ENCODE peak calls at places on chromosomes 12 and 14, in nine cellular contexts. One of them, this sample, is unnamed.

GRCh38 chr12:53160000-53160399 is 20.5 kb upstream of the ZNF740 start:
- DNase-seq in GM12878: no peak
- DNase-seq in breast epithelium: no peak
- DNase-seq in upper lobe of left lung: no peak
- DNase-seq in sigmoid colon: no peak
- DNase-seq in SK-N-MC: no peak
- DNase-seq in GM23338: peak; percentile 44
- DNase-seq in stomach: no peak
- DNase-seq in endothelial cell of umbilical vein: no peak
- DNase-seq in this sample: no peak

GRCh38 chr12:68780731-68781130 is 27.2 kb upstream of the MDM2 start:
- DNase-seq in GM23338: no peak
- DNase-seq in endothelial cell of umbilical vein: no peak
- DNase-seq in stomach: no peak
- DNase-seq in sigmoid colon: no peak
- DNase-seq in SK-N-MC: no peak
- DNase-seq in upper lobe of left lung: no peak
- DNase-seq in GM12878: no peak
- DNase-seq in breast epithelium: no peak
- DNase-seq in this sample: no peak

GRCh38 chr12:123388218-123388947 is 4.5 kb downstream of the KMT5A start:
- DNase-seq in stomach: peak; percentile 80
- DNase-seq in breast epithelium: peak; percentile 71
- DNase-seq in sigmoid colon: peak; percentile 88
- DNase-seq in endothelial cell of umbilical vein: peak; percentile 61
- DNase-seq in GM23338: peak; percentile 70
- DNase-seq in GM12878: peak; percentile 21
- DNase-seq in upper lobe of left lung: peak; percentile 83
- DNase-seq in SK-N-MC: no peak
- DNase-seq in this sample: no peak

GRCh38 chr14:90608925-90609324 is 207.3 kb downstream of the TTC7B start:
- DNase-seq in GM12878: no peak
- DNase-seq in SK-N-MC: no peak
- DNase-seq in stomach: no peak
- DNase-seq in upper lobe of left lung: no peak
- DNase-seq in GM23338: no peak
- DNase-seq in endothelial cell of umbilical vein: no peak
- DNase-seq in breast epithelium: no peak
- DNase-seq in sigmoid colon: peak; percentile 58
- DNase-seq in this sample: no peak

GRCh38 chr14:104694475-104694950 is 5.1 kb downstream of the INF2 start:
- DNase-seq in sigmoid colon: no peak
- DNase-seq in breast epithelium: no peak
- DNase-seq in SK-N-MC: no peak
- DNase-seq in GM23338: no peak
- DNase-seq in stomach: no peak
- DNase-seq in GM12878: no peak
- DNase-seq in upper lobe of left lung: no peak
- DNase-seq in endothelial cell of umbilical vein: no peak
- DNase-seq in this sample: no peak

GRCh38 chr14:83425138-83425537 is 1891.5 kb upstream of the SEL1L start:
- DNase-seq in upper lobe of left lung: no peak
- DNase-seq in stomach: no peak
- DNase-seq in GM23338: no peak
- DNase-seq in sigmoid colon: no peak
- DNase-seq in SK-N-MC: no peak
- DNase-seq in breast epithelium: no peak
- DNase-seq in GM12878: no peak
- DNase-seq in endothelial cell of umbilical vein: no peak
- DNase-seq in this sample: no peak

GRCh38 chr12:40971911-40972310 is 216.2 kb upstream of the PDZRN4 start:
- DNase-seq in upper lobe of left lung: no peak
- DNase-seq in sigmoid colon: no peak
- DNase-seq in endothelial cell of umbilical vein: no peak
- DNase-seq in GM12878: no peak
- DNase-seq in GM23338: no peak
- DNase-seq in SK-N-MC: no peak
- DNase-seq in breast epithelium: no peak
- DNase-seq in stomach: no peak
- DNase-seq in this sample: no peak

GRCh38 chr14:66046035-66046434 is 440.1 kb upstream of the CCDC196 start:
- DNase-seq in SK-N-MC: no peak
- DNase-seq in GM23338: no peak
- DNase-seq in GM12878: no peak
- DNase-seq in upper lobe of left lung: no peak
- DNase-seq in sigmoid colon: no peak
- DNase-seq in endothelial cell of umbilical vein: no peak
- DNase-seq in breast epithelium: no peak
- DNase-seq in stomach: no peak
- DNase-seq in this sample: no peak

GRCh38 chr14:58816416-58817115 is 178.8 kb downstream of the DACT1 start:
- DNase-seq in breast epithelium: no peak
- DNase-seq in upper lobe of left lung: no peak
- DNase-seq in GM23338: no peak
- DNase-seq in GM12878: no peak
- DNase-seq in sigmoid colon: no peak
- DNase-seq in SK-N-MC: no peak
- DNase-seq in stomach: no peak
- DNase-seq in endothelial cell of umbilical vein: no peak
- DNase-seq in this sample: no peak

GRCh38 chr12:124049451-124050094 is 76.6 kb downstream of the ZNF664 start:
- DNase-seq in GM23338: no peak
- DNase-seq in sigmoid colon: no peak
- DNase-seq in GM12878: no peak
- DNase-seq in upper lobe of left lung: no peak
- DNase-seq in SK-N-MC: no peak
- DNase-seq in breast epithelium: no peak
- DNase-seq in endothelial cell of umbilical vein: peak; percentile 39
- DNase-seq in stomach: no peak
- DNase-seq in this sample: no peak

GRCh38 chr12:52080403-52081201 is 1.1 kb downstream of the SMIM41 start:
- DNase-seq in endothelial cell of umbilical vein: no peak
- DNase-seq in sigmoid colon: peak; percentile 78
- DNase-seq in GM23338: no peak
- DNase-seq in upper lobe of left lung: no peak
- DNase-seq in SK-N-MC: no peak
- DNase-seq in stomach: no peak
- DNase-seq in breast epithelium: no peak
- DNase-seq in GM12878: no peak
- DNase-seq in this sample: no peak

GRCh38 chr12:98758331-98758730 is 113.2 kb downstream of the APAF1 start:
- DNase-seq in SK-N-MC: no peak
- DNase-seq in stomach: no peak
- DNase-seq in GM23338: no peak
- DNase-seq in breast epithelium: no peak
- DNase-seq in sigmoid colon: no peak
- DNase-seq in GM12878: no peak
- DNase-seq in endothelial cell of umbilical vein: no peak
- DNase-seq in upper lobe of left lung: no peak
- DNase-seq in this sample: no peak

GRCh38 chr14:77926942-77927341 is 127.0 kb downstream of the ADCK1 start:
- DNase-seq in upper lobe of left lung: no peak
- DNase-seq in GM12878: no peak
- DNase-seq in sigmoid colon: no peak
- DNase-seq in stomach: no peak
- DNase-seq in SK-N-MC: no peak
- DNase-seq in GM23338: no peak
- DNase-seq in endothelial cell of umbilical vein: no peak
- DNase-seq in breast epithelium: no peak
- DNase-seq in this sample: no peak

GRCh38 chr12:1250641-1251040 is 259.6 kb downstream of the ERC1 start:
- DNase-seq in breast epithelium: no peak
- DNase-seq in sigmoid colon: no peak
- DNase-seq in GM12878: no peak
- DNase-seq in endothelial cell of umbilical vein: no peak
- DNase-seq in stomach: no peak
- DNase-seq in SK-N-MC: no peak
- DNase-seq in GM23338: peak; percentile 26
- DNase-seq in upper lobe of left lung: no peak
- DNase-seq in this sample: no peak

GRCh38 chr12:8099235-8099634 is 17.2 kb downstream of the NECAP1 start:
- DNase-seq in sigmoid colon: no peak
- DNase-seq in GM12878: no peak
- DNase-seq in SK-N-MC: no peak
- DNase-seq in stomach: no peak
- DNase-seq in upper lobe of left lung: no peak
- DNase-seq in GM23338: no peak
- DNase-seq in endothelial cell of umbilical vein: no peak
- DNase-seq in breast epithelium: no peak
- DNase-seq in this sample: no peak

GRCh38 chr14:89455412-89455811 is 38.4 kb upstream of the FOXN3 start:
- DNase-seq in GM23338: no peak
- DNase-seq in sigmoid colon: peak; percentile 54
- DNase-seq in breast epithelium: no peak
- DNase-seq in endothelial cell of umbilical vein: no peak
- DNase-seq in SK-N-MC: no peak
- DNase-seq in stomach: peak; percentile 79
- DNase-seq in upper lobe of left lung: no peak
- DNase-seq in GM12878: no peak
- DNase-seq in this sample: no peak

GRCh38 chr12:109777544-109777943 is 55.7 kb downstream of the TRPV4 start:
- DNase-seq in endothelial cell of umbilical vein: peak; percentile 14
- DNase-seq in stomach: no peak
- DNase-seq in upper lobe of left lung: no peak
- DNase-seq in sigmoid colon: no peak
- DNase-seq in GM12878: peak; percentile 42
- DNase-seq in SK-N-MC: peak; percentile 18
- DNase-seq in GM23338: peak; percentile 52
- DNase-seq in breast epithelium: no peak
- DNase-seq in this sample: no peak
- H3K4me3 ChIP-seq in endothelial cell of umbilical vein: no peak overlapping the region
- H3K4me3 ChIP-seq in stomach: no peak overlapping the region
- H3K4me3 ChIP-seq in upper lobe of left lung: no peak overlapping the region
- H3K4me3 ChIP-seq in sigmoid colon: no peak overlapping the region
- H3K4me3 ChIP-seq in GM12878: no peak overlapping the region
- H3K4me3 ChIP-seq in SK-N-MC: no peak overlapping the region
- H3K4me3 ChIP-seq in GM23338: no peak overlapping the region
- H3K4me3 ChIP-seq in breast epithelium: no peak overlapping the region
- H3K4me3 ChIP-seq in this sample: no peak overlapping the region

DNA sequence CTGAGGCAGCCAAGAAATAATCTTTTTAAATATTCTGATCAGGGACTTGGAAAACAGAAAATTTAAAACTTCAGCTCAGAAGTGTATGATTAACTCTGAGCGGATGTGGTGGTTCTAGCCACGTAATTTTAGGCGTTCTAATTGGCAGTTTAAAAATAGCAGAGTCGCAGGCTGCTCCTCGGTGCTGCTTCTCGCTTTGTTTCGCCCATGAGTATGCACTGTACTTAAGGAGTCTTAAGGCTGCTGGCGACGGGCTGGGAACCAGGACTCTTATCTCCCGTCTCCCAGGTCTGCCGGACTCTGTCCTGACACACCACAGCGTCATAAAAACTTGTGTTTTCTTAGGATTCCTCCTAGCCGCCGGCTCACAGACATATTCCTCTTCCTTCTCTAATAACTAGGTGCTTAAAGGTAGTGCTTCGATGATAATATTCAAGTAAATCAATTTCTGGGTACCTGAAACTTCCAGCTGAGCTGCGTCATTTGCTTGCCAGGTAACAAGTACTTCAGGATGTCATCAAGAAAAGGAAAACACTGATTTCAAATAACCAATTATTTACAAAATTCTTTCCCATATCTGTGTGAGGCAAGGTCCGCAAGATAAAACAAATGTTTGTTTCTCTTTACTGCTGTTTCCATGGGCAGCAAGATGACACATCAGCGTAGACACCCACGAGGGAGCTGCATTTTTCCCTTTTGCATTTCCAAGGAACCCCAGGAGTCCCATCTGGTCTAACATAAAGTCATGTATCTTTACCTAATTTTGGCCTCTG is 113.2 kb upstream of the PELI2 start:
- DNase-seq in GM23338: peak; percentile 65
- DNase-seq in GM12878: peak; percentile 15
- DNase-seq in breast epithelium: no peak
- DNase-seq in stomach: peak; percentile 53
- DNase-seq in upper lobe of left lung: peak; percentile 45
- DNase-seq in SK-N-MC: no peak
- DNase-seq in sigmoid colon: no peak
- DNase-seq in endothelial cell of umbilical vein: peak; percentile 8
- DNase-seq in this sample: no peak
- H3K27ac ChIP-seq in GM23338: peak overlapping the region; percentile 28
- H3K27ac ChIP-seq in GM12878: no peak overlapping the region
- H3K27ac ChIP-seq in breast epithelium: peak overlapping the region; percentile 67
- H3K27ac ChIP-seq in stomach: peak overlapping the region; percentile 58
- H3K27ac ChIP-seq in upper lobe of left lung: no peak overlapping the region
- H3K27ac ChIP-seq in SK-N-MC: peak overlapping the region; percentile 29
- H3K27ac ChIP-seq in sigmoid colon: no peak overlapping the region
- H3K27ac ChIP-seq in endothelial cell of umbilical vein: no peak overlapping the region
- H3K27ac ChIP-seq in this sample: peak overlapping the region; percentile 49

GRCh38 chr12:75715682-75716081 is 204.3 kb upstream of the KRR1 start:
- DNase-seq in upper lobe of left lung: no peak
- DNase-seq in SK-N-MC: no peak
- DNase-seq in endothelial cell of umbilical vein: no peak
- DNase-seq in breast epithelium: no peak
- DNase-seq in sigmoid colon: no peak
- DNase-seq in GM23338: no peak
- DNase-seq in stomach: no peak
- DNase-seq in GM12878: no peak
- DNase-seq in this sample: no peak
- TF ChIP-seq POLR2AphosphoS5 in upper lobe of left lung: no peak
- TF ChIP-seq POLR2AphosphoS5 in SK-N-MC: no peak
- TF ChIP-seq POLR2AphosphoS5 in endothelial cell of umbilical vein: no peak
- TF ChIP-seq POLR2AphosphoS5 in breast epithelium: no peak
- TF ChIP-seq POLR2AphosphoS5 in sigmoid colon: no peak
- TF ChIP-seq POLR2AphosphoS5 in GM23338: no peak
- TF ChIP-seq POLR2AphosphoS5 in stomach: no peak
- TF ChIP-seq POLR2AphosphoS5 in GM12878: no peak
- TF ChIP-seq POLR2AphosphoS5 in this sample: no peak

GRCh38 chr14:92203116-92203515 is 81.3 kb downstream of the CPSF2 start:
- DNase-seq in sigmoid colon: no peak
- DNase-seq in GM12878: no peak
- DNase-seq in upper lobe of left lung: no peak
- DNase-seq in GM23338: no peak
- DNase-seq in SK-N-MC: no peak
- DNase-seq in endothelial cell of umbilical vein: no peak
- DNase-seq in stomach: no peak
- DNase-seq in breast epithelium: no peak
- DNase-seq in this sample: no peak

GRCh38 chr14:92209141-92209540 is 87.4 kb downstream of the CPSF2 start:
- DNase-seq in stomach: no peak
- DNase-seq in SK-N-MC: no peak
- DNase-seq in endothelial cell of umbilical vein: no peak
- DNase-seq in breast epithelium: no peak
- DNase-seq in GM23338: no peak
- DNase-seq in GM12878: no peak
- DNase-seq in upper lobe of left lung: no peak
- DNase-seq in sigmoid colon: no peak
- DNase-seq in this sample: no peak

GRCh38 chr14:92207928-92208265 is 86.1 kb downstream of the CPSF2 start:
- DNase-seq in GM23338: no peak
- DNase-seq in upper lobe of left lung: no peak
- DNase-seq in breast epithelium: no peak
- DNase-seq in sigmoid colon: no peak
- DNase-seq in endothelial cell of umbilical vein: no peak
- DNase-seq in stomach: no peak
- DNase-seq in SK-N-MC: no peak
- DNase-seq in GM12878: no peak
- DNase-seq in this sample: no peak

GRCh38 chr14:92204792-92205191 is 83.0 kb downstream of the CPSF2 start:
- DNase-seq in stomach: no peak
- DNase-seq in sigmoid colon: no peak
- DNase-seq in GM12878: no peak
- DNase-seq in endothelial cell of umbilical vein: no peak
- DNase-seq in GM23338: no peak
- DNase-seq in upper lobe of left lung: no peak
- DNase-seq in SK-N-MC: no peak
- DNase-seq in breast epithelium: no peak
- DNase-seq in this sample: no peak

GRCh38 chr14:92207012-92207927 is 85.5 kb downstream of the CPSF2 start:
- DNase-seq in upper lobe of left lung: no peak
- DNase-seq in GM12878: no peak
- DNase-seq in sigmoid colon: no peak
- DNase-seq in SK-N-MC: no peak
- DNase-seq in GM23338: peak; percentile 69
- DNase-seq in stomach: no peak
- DNase-seq in endothelial cell of umbilical vein: no peak
- DNase-seq in breast epithelium: no peak
- DNase-seq in this sample: no peak
- H3K4me3 ChIP-seq in upper lobe of left lung: no peak overlapping the region
- H3K4me3 ChIP-seq in GM12878: no peak overlapping the region
- H3K4me3 ChIP-seq in sigmoid colon: no peak overlapping the region
- H3K4me3 ChIP-seq in SK-N-MC: no peak overlapping the region
- H3K4me3 ChIP-seq in GM23338: no peak overlapping the region
- H3K4me3 ChIP-seq in stomach: no peak overlapping the region
- H3K4me3 ChIP-seq in endothelial cell of umbilical vein: no peak overlapping the region
- H3K4me3 ChIP-seq in breast epithelium: no peak overlapping the region
- H3K4me3 ChIP-seq in this sample: no peak overlapping the region